ENCODE peak calls at places on chromosomes 6 and 20, in five cellular contexts. F is tibial nerve; L is fibroblast of the aortic adventitia; C is CD8-positive, alpha-beta memory T cell; S is testis. U is an unnamed sample.
A peak's percentile ranks its signal among the peaks of the same experiment; 100 is the strongest.

GRCh38 chr6:53728570-53729194 is 63.1 kb upstream of the KLHL31 start:
- DNase-seq in S (peak; percentile 60), C (peak; percentile 49), L (peak; percentile 61), F (peak; percentile 28), U (peak; percentile 43)

GRCh38 chr6:102562713-102563112 is 1169.2 kb downstream of the GRIK2 start:
- DNase-seq in C (no peak), L (no peak), F (no peak), S (no peak), U (no peak)

GRCh38 chr6:37155394-37156312 is 14.3 kb upstream of the PIM1 start:
- DNase-seq in F (no peak), L (no peak), C (no peak), S (no peak), U (peak; percentile 31)

GRCh38 chr20:3923818-3924217 is 34.6 kb downstream of the PANK2 start:
- DNase-seq in F (no peak), S (no peak), C (no peak), L (peak; percentile 50), U (no peak)

GRCh38 chr6:130643361-130643760 is 183.8 kb upstream of the SMLR1 start:
- DNase-seq in L (no peak), S (no peak), C (no peak), F (no peak), U (no peak)

GRCh38 chr6:149233056-149233715 is 84.3 kb upstream of the TAB2 start:
- DNase-seq in S (no peak), C (no peak), L (peak; percentile 91), F (no peak), U (peak; percentile 65)

GRCh38 chr6:5085638-5086293 is 625 bp downstream of the PPP1R3G start:
- DNase-seq in S (no peak), C (no peak), F (no peak), L (no peak), U (no peak)

GRCh38 chr6:53412751-53413150 is 64.0 kb upstream of the ELOVL5 start:
- DNase-seq in S (no peak), C (no peak), L (peak; percentile 19), F (no peak), U (no peak)

GRCh38 chr6:45587229-45588060 is 209.7 kb upstream of the SUPT3H start:
- DNase-seq in C (no peak), L (no peak), S (no peak), F (no peak), U (no peak)

GRCh38 chr6:10968776-10969175 is 75.3 kb downstream of the ELOVL2 start:
- DNase-seq in C (no peak), F (no peak), L (peak; percentile 46), S (no peak), U (no peak)

GRCh38 chr6:148677594-148678476 is 69.0 kb upstream of the UST start:
- DNase-seq in S (no peak), L (no peak), C (no peak), F (no peak), U (no peak)

GRCh38 chr6:138267971-138268895 is 49.9 kb upstream of the PBOV1 start:
- DNase-seq in F (no peak), S (no peak), C (no peak), L (no peak), U (no peak)

GRCh38 chr6:163229050-163229449 is 185.5 kb upstream of the QKI start:
- DNase-seq in L (no peak), C (no peak), S (no peak), F (no peak), U (no peak)

GRCh38 chr6:12750416-12750815 is 33.8 kb downstream of the PHACTR1 start:
- DNase-seq in S (no peak), L (no peak), F (no peak), C (no peak), U (no peak)

GRCh38 chr6:41427642-41428401 is 92.4 kb downstream of the NCR2 start:
- DNase-seq in S (peak; percentile 40), L (no peak), C (no peak), F (no peak), U (no peak)

GRCh38 chr6:142842423-142843261 is 102.3 kb downstream of the HIVEP2 start:
- DNase-seq in C (no peak), F (no peak), L (peak; percentile 38), S (no peak), U (peak; percentile 43)

GRCh38 chr6:20827798-20828197 is 293.5 kb downstream of the CDKAL1 start:
- DNase-seq in S (no peak), C (no peak), L (peak; percentile 93), F (no peak), U (no peak)

GRCh38 chr20:47867831-47868230 is 82.5 kb upstream of the SULF2 start:
- DNase-seq in C (no peak), S (no peak), L (no peak), F (no peak), U (no peak)

GRCh38 chr6:128025478-128025877 is 124.6 kb upstream of the THEMIS start:
- DNase-seq in C (no peak), S (no peak), F (no peak), L (no peak), U (no peak)

GRCh38 chr20:57988422-57988821 is 240.0 kb downstream of the ANKRD60 start:
- DNase-seq in S (no peak), L (no peak), C (no peak), F (no peak), U (no peak)

GRCh38 chr6:6684365-6684833 is 95.9 kb downstream of the LY86 start:
- DNase-seq in C (no peak), F (no peak), S (no peak), L (no peak), U (peak; percentile 37)

U was measured in activated T-helper 2 cell treated with anti-CD3 and anti-CD28 coated beads, Interferon-gamma antibody, Interleukin-2, Interleukin-4, amounts not matched to agents 10 μg/mL and 5 μg/mL and 100 μg/mL, durations not matched to agents 14 hours and 24 hours and 36 hours.